ENCODE peak calls at places on chromosomes 3 and 15, in five cellular contexts. N is GM12878, K is SK-N-SH, U is HepG2, L is K562. A is an unnamed sample.

GRCh38 chr3:11477286-11477935 is 166.3 kb downstream of the VGLL4 start:
- DNase-seq in U (no peak), N (no peak), L (no peak), K (no peak), A (no peak)

GRCh38 chr15:40333922-40334492 is 6.7 kb downstream of the CCDC9B start:
- DNase-seq in U (no peak), L (peak), N (no peak), K (no peak), A (peak)

GRCh38 chr3:126025862-126026261 is 56.9 kb downstream of the ROPN1B start:
- DNase-seq in U (no peak), N (no peak), L (no peak), K (no peak), A (no peak)

GRCh38 chr3:33398410-33398809 is 41.8 kb downstream of the UBP1 start:
- DNase-seq in N (no peak), U (no peak), L (no peak), K (no peak), A (no peak)

GRCh38 chr15:38991126-38991525 is 426.5 kb upstream of the RASGRP1 start:
- DNase-seq in U (peak), K (peak), L (peak), N (no peak), A (no peak)

GRCh38 chr15:29570931-29571727 is 251.1 kb downstream of the TJP1 start:
- DNase-seq in K (peak), N (no peak), L (no peak), U (no peak), A (no peak)

GRCh38 chr3:60573494-60573893 is 677.8 kb downstream of the FHIT start:
- DNase-seq in N (no peak), K (no peak), U (no peak), L (no peak), A (no peak)

GRCh38 chr3:42533161-42533897 is 30.9 kb downstream of the VIPR1 start:
- DNase-seq in U (no peak), N (no peak), L (no peak), K (no peak), A (no peak)

GRCh38 chr15:88702983-88703382 is 64.2 kb downstream of the ISG20 start:
- DNase-seq in U (no peak), N (no peak), K (no peak), L (no peak), A (no peak)

GRCh38 chr3:106560451-106560966 is 691.7 kb upstream of the CBLB start:
- DNase-seq in U (no peak), K (no peak), N (no peak), L (no peak), A (peak)

GRCh38 chr3:10707089-10707983 is 108.7 kb upstream of the SLC6A11 start:
- DNase-seq in L (no peak), K (peak), N (no peak), U (no peak), A (no peak)

GRCh38 chr3:195181781-195182469 is 89.0 kb downstream of the XXYLT1 start:
- DNase-seq in L (no peak), N (no peak), K (no peak), U (no peak), A (no peak)

DNA sequence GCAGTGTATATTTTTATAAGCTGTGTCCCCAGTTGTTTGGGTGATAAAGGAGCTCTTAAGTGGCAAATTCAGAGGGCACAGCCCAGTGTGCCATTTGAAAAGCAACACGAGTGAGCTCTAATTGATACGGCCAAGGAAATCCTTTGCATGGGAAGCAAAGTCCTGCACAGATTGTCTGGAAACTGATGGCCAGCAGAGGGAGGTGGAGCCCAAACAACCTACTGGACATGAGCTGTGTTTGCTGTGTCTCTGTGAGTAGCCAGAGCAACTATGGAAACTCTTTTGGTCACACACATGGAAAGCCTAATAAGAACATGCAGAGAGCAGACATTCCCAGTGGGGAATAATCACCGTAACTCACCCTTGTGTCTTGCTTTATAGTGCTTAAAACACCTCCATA is 24.4 kb downstream of the ONECUT1 start:
- DNase-seq in U (peak), N (no peak), L (no peak), K (no peak), A (no peak)
- TF ChIP-seq REST in U (no peak), N (no peak), L (no peak), K (no peak), A (no peak)

GRCh38 chr3:127457746-127458145 is 132.8 kb downstream of the TPRA1 start:
- DNase-seq in L (no peak), N (no peak), K (no peak), U (no peak), A (no peak)

GRCh38 chr3:127459891-127460290 is 130.6 kb downstream of the TPRA1 start:
- DNase-seq in K (no peak), N (no peak), U (no peak), L (no peak), A (no peak)

GRCh38 chr3:127459205-127459604 is 131.3 kb downstream of the TPRA1 start:
- DNase-seq in K (no peak), U (no peak), L (no peak), N (no peak), A (no peak)

GRCh38 chr3:127457094-127457475 is 133.4 kb downstream of the TPRA1 start:
- DNase-seq in N (no peak), K (no peak), U (no peak), L (no peak), A (no peak)

DNA sequence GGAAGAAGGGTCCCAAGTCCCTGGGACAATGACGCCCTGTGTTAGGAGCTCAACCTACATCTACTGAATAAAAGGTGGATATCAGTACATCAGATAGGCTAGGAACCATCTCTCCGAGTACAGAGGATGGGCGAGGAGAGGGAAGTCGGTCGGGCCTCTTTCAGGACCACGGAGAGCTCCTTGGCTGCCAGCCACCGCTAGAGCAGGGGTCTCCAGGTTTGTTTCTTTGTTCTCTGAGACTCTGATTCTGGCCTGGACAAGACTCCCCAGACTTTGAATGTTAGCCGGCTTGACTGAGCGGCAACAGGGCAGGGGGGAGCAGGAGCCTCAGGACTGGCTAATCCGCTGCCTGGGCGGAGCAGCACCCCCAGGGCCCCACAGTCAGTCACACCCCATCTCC is 131.8 kb downstream of the TPRA1 start:
- DNase-seq in U (no peak), K (no peak), L (peak), N (no peak), A (no peak)
- TF ChIP-seq GABPA in U (no peak), K (no peak), L (no peak), N (no peak), A (no peak)

GRCh38 chr15:49494842-49495241 is 71.8 kb downstream of the FGF7 start:
- DNase-seq in U (no peak), N (no peak), L (no peak), K (peak), A (no peak)
- TF ChIP-seq REST in U (no peak), N (no peak), L (no peak), K (no peak), A (no peak)

DNA sequence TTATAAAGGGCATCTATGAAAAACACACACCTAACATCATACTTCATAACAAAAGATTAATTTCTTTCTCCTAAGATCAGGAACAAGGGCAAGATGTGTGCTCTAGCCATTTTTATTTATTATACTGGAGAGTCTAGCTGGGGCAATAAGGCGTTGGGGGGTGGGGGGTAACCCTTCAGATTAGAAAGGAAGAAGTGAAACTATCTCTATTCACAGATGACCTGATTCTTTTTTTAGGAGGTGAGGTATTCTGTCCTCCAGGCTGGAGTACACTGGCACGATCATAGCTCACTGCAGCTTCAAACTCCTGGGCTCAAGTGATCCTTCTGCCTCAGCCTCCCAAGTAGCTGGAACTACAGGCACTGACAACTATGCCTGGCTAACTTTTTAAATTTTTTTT is 89.5 kb upstream of the MANF start:
- DNase-seq in L (no peak), N (peak), U (no peak), K (no peak), A (no peak)
- TF ChIP-seq GABPA in L (no peak), N (no peak), U (no peak), K (no peak), A (no peak)

GRCh38 chr15:48385431-48385830 is 54.2 kb downstream of the DUT start:
- DNase-seq in U (no peak), L (no peak), K (no peak), N (no peak), A (no peak)

GRCh38 chr15:48385031-48385430 is 53.8 kb downstream of the DUT start:
- DNase-seq in N (no peak), K (no peak), L (no peak), U (no peak), A (no peak)

GRCh38 chr15:48381861-48382260 is 50.6 kb downstream of the DUT start:
- DNase-seq in K (no peak), L (no peak), N (no peak), U (no peak), A (no peak)

GRCh38 chr15:48388017-48388936 is 57.0 kb downstream of the DUT start:
- DNase-seq in L (no peak), U (no peak), K (no peak), N (no peak), A (no peak)

DNA sequence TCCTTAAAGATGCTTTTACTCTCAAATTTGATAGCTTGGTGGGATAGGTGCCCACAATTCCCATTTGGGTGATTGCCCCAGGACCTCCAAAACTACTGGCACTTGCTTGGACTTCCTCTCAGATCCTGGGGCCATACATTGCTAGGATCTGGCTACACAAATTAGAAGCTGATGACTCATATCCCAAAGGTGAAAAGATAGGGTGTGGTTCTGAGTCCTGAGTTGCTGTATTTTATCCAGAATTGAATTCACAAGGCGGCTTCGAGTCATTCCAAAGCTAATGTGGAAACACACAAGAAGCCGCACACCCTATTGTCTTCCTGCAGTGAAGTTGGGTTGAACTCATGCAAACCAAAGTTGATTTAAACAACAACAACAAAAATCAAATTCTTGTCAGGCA is 53.4 kb downstream of the DUT start:
- DNase-seq in N (no peak), U (no peak), L (no peak), K (no peak), A (no peak)
- TF ChIP-seq REST in N (no peak), U (no peak), L (no peak), K (no peak), A (no peak)

GRCh38 chr3:18898911-18899310 is 249.4 kb upstream of the KCNH8 start:
- DNase-seq in L (no peak), N (no peak), U (no peak), K (no peak), A (no peak)

GRCh38 chr3:18902081-18902793 is 246.1 kb upstream of the KCNH8 start:
- DNase-seq in L (no peak), K (no peak), U (no peak), N (no peak), A (no peak)

DNA sequence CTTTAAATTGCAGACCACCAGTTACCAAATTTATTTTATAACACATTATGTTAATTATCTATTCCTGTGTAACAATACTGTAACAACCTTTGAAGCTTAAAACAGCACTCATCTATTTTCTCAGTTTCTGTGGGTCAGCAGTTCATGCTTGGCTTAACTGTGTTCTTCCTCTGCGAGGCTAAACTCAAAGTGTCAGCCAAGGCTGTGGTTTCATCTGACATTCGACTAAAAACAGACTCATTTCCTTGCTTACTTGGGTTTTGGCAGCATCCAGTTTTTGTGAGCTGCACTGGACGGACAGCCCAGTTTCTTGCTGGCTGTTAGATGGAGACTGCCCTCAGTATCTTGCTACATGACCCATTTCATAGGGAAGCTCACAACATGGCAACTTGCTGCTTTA is 247.3 kb upstream of the KCNH8 start:
- DNase-seq in N (peak), U (no peak), L (no peak), K (no peak), A (no peak)
- TF ChIP-seq GABPA in N (no peak), U (no peak), L (no peak), K (no peak), A (no peak)